ENCODE peak calls at places on chromosomes 16 and 17, in five cellular contexts. I is psoas muscle, H is fibroblast of pulmonary artery, B is body of pancreas, W is WERI-Rb-1. A is an unnamed sample.

GRCh38 chr16:59295474-59295873 is 561.4 kb upstream of the GOT2 start:
- DNase-seq in I (no peak), H (no peak), B (no peak), W (no peak), A (no peak)

GRCh38 chr17:59810894-59811153 is 81.9 kb downstream of the TUBD1 start:
- DNase-seq in I (no peak), H (no peak), B (no peak), W (no peak), A (no peak)

GRCh38 chr17:67829331-67829730 is 4.0 kb downstream of the BPTF start:
- DNase-seq in I (no peak), H (no peak), B (no peak), W (no peak), A (no peak)

GRCh38 chr17:79840204-79840988 is 1.2 kb upstream of the CBX4 start:
- DNase-seq in I (peak), H (peak), B (peak), W (peak), A (peak)

GRCh38 chr17:81263371-81264181 is 24.5 kb downstream of the NDUFAF8 start:
- DNase-seq in I (no peak), H (no peak), B (no peak), W (no peak), A (no peak)

GRCh38 chr17:41284043-41284442 is 8.5 kb downstream of the KRTAP9-7 start:
- DNase-seq in I (no peak), H (no peak), B (no peak), W (no peak), A (no peak)

GRCh38 chr16:89049484-89050118 is 44.1 kb upstream of the ACSF3 start:
- DNase-seq in I (peak), H (no peak), B (no peak), W (no peak), A (no peak)

GRCh38 chr17:20975566-20975965 is 67.2 kb downstream of the USP22 start:
- DNase-seq in I (no peak), H (no peak), B (no peak), W (no peak), A (no peak)

GRCh38 chr16:89370601-89371000 is 119.8 kb downstream of the ANKRD11 start:
- DNase-seq in I (no peak), H (no peak), B (no peak), W (no peak), A (no peak)

GRCh38 chr16:30068750-30069574 is 3.4 kb downstream of the ALDOA start:
- DNase-seq in I (no peak), H (peak), B (peak), W (no peak), A (no peak)

GRCh38 chr16:5678371-5678770 is 580.8 kb upstream of the EEF2KMT start:
- DNase-seq in I (no peak), H (no peak), B (no peak), W (no peak), A (no peak)

DNA sequence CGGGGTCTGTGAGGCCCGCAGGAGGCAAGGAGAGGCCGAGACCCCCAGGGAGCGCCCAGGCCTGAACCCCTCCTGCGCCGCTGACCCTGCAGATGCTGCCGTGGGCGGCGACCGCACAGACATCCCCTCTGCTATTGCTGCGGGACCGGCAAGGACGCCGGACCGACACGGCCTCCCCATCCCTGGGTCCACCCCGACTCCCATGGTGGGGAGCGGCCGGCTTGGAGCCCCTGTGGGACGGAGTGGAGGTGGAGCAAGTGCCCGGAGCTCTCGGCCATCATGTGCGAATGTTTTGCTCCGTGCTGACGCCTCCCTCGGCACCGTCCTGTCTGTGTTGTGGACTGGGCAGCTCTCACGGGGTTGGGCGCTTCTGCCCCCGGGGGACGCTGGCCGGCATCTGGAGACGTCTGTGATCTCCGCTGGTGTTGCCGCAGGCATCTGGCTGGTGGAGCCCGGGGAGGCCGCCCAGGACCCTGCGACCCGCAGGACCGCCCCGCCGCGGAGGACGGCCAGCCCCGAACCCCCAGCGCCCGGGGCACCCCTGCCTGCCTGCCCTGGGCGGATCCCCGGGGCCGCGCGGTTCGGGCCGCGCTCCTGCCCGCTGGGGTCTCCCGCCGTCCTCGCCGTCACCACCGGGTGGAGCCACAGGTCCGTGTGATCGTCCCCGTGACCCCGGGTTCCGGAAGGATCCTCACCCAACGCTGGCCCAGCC is 12.8 kb upstream of the GNG13 start:
- DNase-seq in I (peak), H (peak), B (peak), W (peak), A (no peak)
- H3K4me3 ChIP-seq in I (no peak), H (no peak), B (no peak), W (peak), A (no peak)

GRCh38 chr17:83051423-83052240 is 27.8 kb upstream of the METRNL start:
- DNase-seq in I (peak), H (peak), B (peak), W (peak), A (peak)
- TF ChIP-seq CTCF in I (no peak), H (no peak), B (no peak), W (no peak), A (no peak)

GRCh38 chr16:85850344-85850880 is 48.5 kb upstream of the IRF8 start:
- DNase-seq in I (no peak), H (no peak), B (no peak), W (no peak), A (no peak)
- H3K4me3 ChIP-seq in I (no peak), H (no peak), B (no peak), W (no peak), A (no peak)

GRCh38 chr16:85363881-85364280 is 249.2 kb upstream of the GSE1 start:
- DNase-seq in I (no peak), H (peak), B (no peak), W (no peak), A (peak)
- TF ChIP-seq CTCF in I (no peak), H (no peak), B (no peak), W (no peak), A (no peak)

GRCh38 chr17:6703751-6704150 is 9.4 kb downstream of the SLC13A5 start:
- DNase-seq in I (no peak), H (no peak), B (no peak), W (no peak), A (no peak)
- H3K4me3 ChIP-seq in I (no peak), H (no peak), B (no peak), W (no peak), A (no peak)

DNA sequence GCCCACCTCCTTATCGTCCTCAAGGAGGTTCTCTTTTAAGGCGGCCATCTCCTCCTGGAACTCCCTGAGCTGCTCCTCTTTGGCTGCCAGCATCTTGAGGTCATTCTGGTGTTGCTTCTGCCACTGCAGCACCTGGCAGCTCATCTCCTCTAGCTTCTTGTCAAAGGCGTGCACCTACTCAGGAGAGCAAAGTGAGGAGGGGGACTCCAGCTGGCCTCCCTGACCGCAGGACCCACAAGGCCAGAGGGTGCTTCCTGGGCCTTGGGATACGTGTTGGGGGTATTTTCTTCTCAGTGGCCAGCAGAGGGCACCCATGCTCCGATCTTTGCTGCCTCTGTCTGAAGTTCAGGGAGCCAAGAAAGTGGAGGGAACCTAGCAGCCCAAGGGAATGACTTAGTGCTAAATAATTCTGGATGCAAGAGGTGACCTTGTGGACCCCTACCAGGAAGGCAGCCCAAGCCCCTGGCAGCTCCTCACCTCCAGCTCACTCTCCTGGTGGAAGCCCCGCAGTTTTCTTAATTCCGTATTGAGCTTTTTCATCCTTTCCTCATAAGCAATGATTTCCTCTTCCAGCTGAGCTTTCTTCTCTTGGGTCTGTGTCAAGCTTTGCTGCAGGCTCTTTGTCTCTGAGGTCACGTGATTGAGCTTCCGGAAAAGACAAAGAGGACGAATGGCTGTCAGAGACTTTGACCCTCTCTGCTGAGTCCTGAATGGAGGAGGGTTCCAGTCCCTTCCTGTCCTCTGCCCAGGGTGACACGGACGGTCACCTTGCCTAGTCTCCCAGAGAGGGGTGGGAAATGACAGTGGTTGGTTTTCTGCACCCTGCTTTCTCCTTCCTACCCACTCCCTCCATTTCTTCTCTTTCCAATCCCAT is 31.4 kb downstream of the DHX38 start:
- DNase-seq in I (peak), H (peak), B (peak), W (peak), A (peak)
- TF ChIP-seq CTCF in I (peak), H (peak), B (peak), W (peak), A (peak)

A was measured in astrocyte of the spinal cord.